ENCODE peak calls at places on chromosomes 13 and 19, in nine cellular contexts. G, L, A, C, S, V, Q, J and U are unnamed samples.

GRCh38 chr19:39514840-39515550 is at the start of gene SELENOV:
- DNase-seq in G (no peak), L (no peak), A (no peak), C (no peak), S (peak; percentile 43), V (peak; percentile 66), Q (peak; percentile 27), J (no peak), U (no peak)

GRCh38 chr19:23957660-23958281 is 43.1 kb downstream of the ZNF726 start:
- DNase-seq in G (no peak), L (no peak), A (peak; percentile 46), C (no peak), S (no peak), V (peak; percentile 26), Q (no peak), J (no peak), U (peak; percentile 7)

GRCh38 chr13:41782086-41782485 is 178.8 kb downstream of the VWA8 start:
- DNase-seq in G (no peak), L (no peak), A (no peak), C (no peak), S (peak; percentile 15), V (no peak), Q (no peak), J (no peak), U (no peak)

GRCh38 chr13:75829874-75830273 is 193.7 kb downstream of the LMO7 start:
- DNase-seq in G (no peak), L (no peak), A (no peak), C (no peak), S (no peak), V (no peak), Q (no peak), J (no peak), U (no peak)

GRCh38 chr13:30382836-30383525 is 39.3 kb upstream of the UBE2L5 start:
- DNase-seq in G (no peak), L (no peak), A (no peak), C (no peak), S (no peak), V (no peak), Q (no peak), J (no peak), U (no peak)

GRCh38 chr13:33453911-33454310 is 168.4 kb upstream of the STARD13 start:
- DNase-seq in G (no peak), L (no peak), A (no peak), C (no peak), S (no peak), V (peak; percentile 64), Q (no peak), J (no peak), U (no peak)

GRCh38 chr19:6034512-6034911 is 56.6 kb upstream of the RANBP3 start:
- DNase-seq in G (no peak), L (no peak), A (no peak), C (no peak), S (no peak), V (no peak), Q (no peak), J (peak; percentile 17), U (no peak)

GRCh38 chr19:47112664-47113445 is 721 bp downstream of the ZC3H4 start:
- DNase-seq in G (peak; percentile 98), L (peak; percentile 99), A (peak; percentile 99), C (peak; percentile 95), S (peak; percentile 99), V (peak; percentile 97), Q (peak; percentile 95), J (peak; percentile 99), U (peak; percentile 98)

GRCh38 chr13:23656637-23657036 is 86.4 kb downstream of the TNFRSF19 start:
- DNase-seq in G (no peak), L (no peak), A (peak; percentile 93), C (no peak), S (no peak), V (peak; percentile 81), Q (no peak), J (no peak), U (no peak)

GRCh38 chr13:33185853-33186252 is 99.7 kb downstream of the STARD13 start:
- DNase-seq in G (no peak), L (no peak), A (no peak), C (no peak), S (no peak), V (peak; percentile 52), Q (no peak), J (no peak), U (no peak)

GRCh38 chr19:17406039-17406886 is 833 bp upstream of the BST2 start:
- DNase-seq in G (no peak), L (no peak), A (no peak), C (no peak), S (no peak), V (peak; percentile 94), Q (no peak), J (no peak), U (no peak)

GRCh38 chr19:18171605-18172327 is 1.8 kb upstream of the IFI30 start:
- DNase-seq in G (no peak), L (no peak), A (no peak), C (no peak), S (no peak), V (peak; percentile 85), Q (peak; percentile 67), J (no peak), U (no peak)

GRCh38 chr13:95191821-95192220 is 109.4 kb downstream of the ABCC4 start:
- DNase-seq in G (peak; percentile 63), L (peak; percentile 73), A (peak; percentile 79), C (peak; percentile 18), S (peak; percentile 85), V (peak; percentile 88), Q (peak; percentile 62), J (no peak), U (peak; percentile 45)

GRCh38 chr19:51091126-51091525 is 8.4 kb upstream of the KLK14 start:
- DNase-seq in G (no peak), L (no peak), A (no peak), C (no peak), S (no peak), V (peak; percentile 79), Q (no peak), J (no peak), U (no peak)

GRCh38 chr13:106104281-106104901 is 431.1 kb downstream of the EFNB2 start:
- DNase-seq in G (no peak), L (no peak), A (peak; percentile 83), C (no peak), S (no peak), V (peak; percentile 88), Q (no peak), J (no peak), U (peak; percentile 78)

GRCh38 chr13:114082849-114083645 is 49.4 kb downstream of the RASA3 start:
- DNase-seq in G (no peak), L (peak; percentile 24), A (no peak), C (no peak), S (no peak), V (no peak), Q (no peak), J (no peak), U (no peak)

GRCh38 chr13:49248433-49249002 is 793 bp downstream of the CDADC1 start:
- DNase-seq in G (no peak), L (no peak), A (peak; percentile 59), C (no peak), S (no peak), V (no peak), Q (no peak), J (no peak), U (no peak)

GRCh38 chr19:42284066-42284501 is 15.0 kb downstream of the CIC start:
- DNase-seq in G (peak; percentile 38), L (peak; percentile 86), A (peak; percentile 76), C (no peak), S (peak; percentile 85), V (peak; percentile 100), Q (peak; percentile 95), J (peak; percentile 80), U (no peak)

GRCh38 chr19:1104452-1105216 is 840 bp downstream of the GPX4 start:
- DNase-seq in G (peak; percentile 59), L (peak; percentile 87), A (peak; percentile 70), C (no peak), S (peak; percentile 90), V (peak; percentile 99), Q (peak; percentile 86), J (peak; percentile 73), U (no peak)
- H3K27ac ChIP-seq in G (peak overlapping the region; percentile 99), L (peak overlapping the region; percentile 92), A (peak overlapping the region; percentile 86), C (peak overlapping the region; percentile 11), S (peak overlapping the region; percentile 97), V (peak overlapping the region; percentile 66), Q (peak overlapping the region; percentile 98), J (peak overlapping the region; percentile 97), U (peak overlapping the region; percentile 87)

GRCh38 chr13:26950546-26950945 is 190.0 kb upstream of the GPR12 start:
- DNase-seq in G (no peak), L (no peak), A (no peak), C (no peak), S (no peak), V (no peak), Q (no peak), J (no peak), U (no peak)
- H3K27ac ChIP-seq in G (no peak overlapping the region), L (peak overlapping the region; percentile 81), A (no peak overlapping the region), C (no peak overlapping the region), S (no peak overlapping the region), V (no peak overlapping the region), Q (no peak overlapping the region), J (no peak overlapping the region), U (no peak overlapping the region)

GRCh38 chr13:111008351-111008750 is 93.5 kb upstream of the ANKRD10 start:
- DNase-seq in G (no peak), L (no peak), A (no peak), C (no peak), S (no peak), V (no peak), Q (no peak), J (no peak), U (no peak)

GRCh38 chr13:111007209-111007608 is 92.3 kb upstream of the ANKRD10 start:
- DNase-seq in G (no peak), L (no peak), A (no peak), C (no peak), S (no peak), V (no peak), Q (no peak), J (no peak), U (no peak)

GRCh38 chr13:111006508-111007031 is 91.7 kb upstream of the ANKRD10 start:
- DNase-seq in G (peak; percentile 66), L (no peak), A (peak; percentile 92), C (no peak), S (no peak), V (peak; percentile 93), Q (peak; percentile 57), J (no peak), U (no peak)

GRCh38 chr13:111013196-111013595 is 98.3 kb upstream of the ANKRD10 start:
- DNase-seq in G (no peak), L (no peak), A (no peak), C (no peak), S (no peak), V (no peak), Q (no peak), J (no peak), U (no peak)

GRCh38 chr13:111011899-111012298 is 97.0 kb upstream of the ANKRD10 start:
- DNase-seq in G (no peak), L (no peak), A (no peak), C (no peak), S (no peak), V (no peak), Q (no peak), J (no peak), U (no peak)
- H3K27ac ChIP-seq in G (no peak overlapping the region), L (no peak overlapping the region), A (no peak overlapping the region), C (no peak overlapping the region), S (no peak overlapping the region), V (no peak overlapping the region), Q (no peak overlapping the region), J (no peak overlapping the region), U (no peak overlapping the region)

DNA sequence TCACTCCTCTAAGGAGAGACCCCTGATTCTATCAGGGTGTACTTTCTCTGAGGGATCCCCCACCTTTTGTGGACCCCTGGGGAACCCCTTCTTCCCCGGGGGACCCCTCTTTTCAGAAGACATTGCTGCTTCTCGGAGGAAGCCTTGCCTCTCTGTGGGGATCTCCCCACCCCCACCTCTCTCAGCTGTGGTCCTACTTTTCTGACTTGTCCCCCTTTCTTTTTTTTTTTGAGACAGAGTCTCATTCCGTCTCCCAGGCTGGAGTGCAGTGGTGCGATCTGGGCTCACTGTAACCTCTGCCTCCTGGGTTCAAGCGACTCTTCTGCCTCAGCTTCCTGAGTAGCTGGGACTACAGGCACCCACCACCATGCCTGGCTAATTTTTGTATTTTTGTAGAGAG is 18.4 kb upstream of the GATAD2A start:
- DNase-seq in G (no peak), L (no peak), A (no peak), C (no peak), S (no peak), V (no peak), Q (no peak), J (no peak), U (no peak)
- H3K27ac ChIP-seq in G (peak overlapping the region; percentile 84), L (peak overlapping the region; percentile 87), A (peak overlapping the region; percentile 87), C (no peak overlapping the region), S (no peak overlapping the region), V (no peak overlapping the region), Q (peak overlapping the region; percentile 97), J (peak overlapping the region; percentile 3), U (peak overlapping the region; percentile 97)